ENCODE peak calls at places on chromosomes 1 and 21, in ten cellular contexts. R, P, V, O, J, N, T, U, Y and D are unnamed samples. For H3K9me3, the result is how much of the 10 kb centered on the place peaks cover.

GRCh38 chr1:6965914-6966241 is 180.6 kb downstream of the CAMTA1 start:
- DNase-seq in R (no peak), P (no peak), V (no peak), O (no peak), J (no peak), N (no peak), T (no peak), U (no peak), Y (no peak), D (no peak)

GRCh38 chr21:37469441-37469840 is 102.9 kb downstream of the DYRK1A start:
- DNase-seq in R (no peak), P (no peak), V (no peak), O (no peak), J (no peak), N (no peak), T (no peak), U (no peak), Y (no peak), D (no peak)

GRCh38 chr1:76203132-76203531 is 128.6 kb downstream of the ST6GALNAC3 start:
- DNase-seq in R (no peak), P (no peak), V (no peak), O (no peak), J (no peak), N (no peak), T (no peak), U (no peak), Y (no peak), D (no peak)

GRCh38 chr1:238647877-238648276 is 738.5 kb upstream of the CHRM3 start:
- DNase-seq in R (no peak), P (no peak), V (no peak), O (peak), J (no peak), N (no peak), T (peak), U (no peak), Y (no peak), D (no peak)

GRCh38 chr21:29490016-29490415 is 191.3 kb downstream of the BACH1 start:
- DNase-seq in R (no peak), P (no peak), V (no peak), O (peak), J (no peak), N (no peak), T (no peak), U (no peak), Y (no peak), D (no peak)

GRCh38 chr1:200184196-200184595 is 156.7 kb downstream of the NR5A2 start:
- DNase-seq in R (peak), P (peak), V (peak), O (peak), J (peak), N (no peak), T (no peak), U (no peak), Y (no peak), D (peak)

GRCh38 chr1:87061742-87062156 is 147.3 kb downstream of the HS2ST1 start:
- DNase-seq in R (no peak), P (no peak), V (no peak), O (peak), J (no peak), N (no peak), T (no peak), U (no peak), Y (no peak), D (no peak)

GRCh38 chr1:66300986-66301451 is 232.9 kb upstream of the SGIP1 start:
- DNase-seq in R (no peak), P (no peak), V (no peak), O (no peak), J (no peak), N (peak), T (no peak), U (no peak), Y (peak), D (no peak)

GRCh38 chr1:163147019-163147418 is 55.7 kb downstream of the RGS5 start:
- DNase-seq in R (no peak), P (no peak), V (no peak), O (no peak), J (no peak), N (no peak), T (no peak), U (no peak), Y (no peak), D (no peak)

GRCh38 chr1:206923009-206923960 is 1.5 kb upstream of the FCMR start:
- DNase-seq in R (no peak), P (no peak), V (no peak), O (no peak), J (no peak), N (peak), T (no peak), U (no peak), Y (peak), D (no peak)

GRCh38 chr1:19044975-19045831 is 88.7 kb upstream of the IFFO2 start:
- DNase-seq in R (no peak), P (peak), V (no peak), O (peak), J (no peak), N (peak), T (no peak), U (peak), Y (no peak), D (no peak)

GRCh38 chr1:186030453-186030852 is 296.3 kb downstream of the HMCN1 start:
- DNase-seq in R (no peak), P (no peak), V (no peak), O (no peak), J (no peak), N (no peak), T (no peak), U (no peak), Y (no peak), D (no peak)

GRCh38 chr1:26429741-26430140 is 2.4 kb upstream of the DHDDS start:
- DNase-seq in R (no peak), P (no peak), V (no peak), O (no peak), J (no peak), N (no peak), T (peak), U (no peak), Y (no peak), D (peak)

GRCh38 chr1:113195115-113195845 is 122.3 kb downstream of the LRIG2 start:
- DNase-seq in R (peak), P (no peak), V (no peak), O (no peak), J (no peak), N (no peak), T (no peak), U (no peak), Y (no peak), D (no peak)

GRCh38 chr1:158112994-158113758 is 67.5 kb upstream of the CD1D start:
- DNase-seq in R (peak), P (no peak), V (no peak), O (no peak), J (no peak), N (peak), T (peak), U (no peak), Y (no peak), D (peak)

GRCh38 chr1:30715216-30715615 is 8.2 kb downstream of the MATN1 start:
- DNase-seq in R (peak), P (no peak), V (no peak), O (no peak), J (no peak), N (no peak), T (no peak), U (no peak), Y (peak), D (peak)

GRCh38 chr1:229341811-229342304 is 989 bp downstream of the CCSAP start:
- DNase-seq in R (no peak), P (no peak), V (no peak), O (no peak), J (no peak), N (no peak), T (peak), U (no peak), Y (no peak), D (peak)

GRCh38 chr1:154493276-154493675 is 8.7 kb upstream of the TDRD10 start:
- DNase-seq in R (no peak), P (no peak), V (no peak), O (no peak), J (peak), N (no peak), T (no peak), U (no peak), Y (peak), D (no peak)

GRCh38 chr1:228377664-228378452 is 28.8 kb downstream of the TRIM11 start:
- DNase-seq in R (peak), P (peak), V (no peak), O (no peak), J (no peak), N (peak), T (no peak), U (no peak), Y (no peak), D (no peak)

GRCh38 chr21:39483917-39484316 is 32.1 kb downstream of the SH3BGR start:
- DNase-seq in R (no peak), P (no peak), V (no peak), O (peak), J (no peak), N (no peak), T (no peak), U (no peak), Y (no peak), D (no peak)

GRCh38 chr1:47840338-47840737 is 156.8 kb downstream of the TRABD2B start:
- DNase-seq in R (no peak), P (peak), V (no peak), O (no peak), J (no peak), N (no peak), T (no peak), U (no peak), Y (no peak), D (no peak)

GRCh38 chr1:239550178-239550577 is 163.8 kb downstream of the CHRM3 start:
- DNase-seq in R (no peak), P (no peak), V (no peak), O (no peak), J (no peak), N (no peak), T (no peak), U (no peak), Y (no peak), D (no peak)

GRCh38 chr1:31605908-31606427 is 11.5 kb upstream of the HCRTR1 start:
- DNase-seq in R (no peak), P (no peak), V (no peak), O (peak), J (no peak), N (no peak), T (no peak), U (no peak), Y (no peak), D (no peak)

GRCh38 chr1:153985984-153986761 is at the start of gene RAB13:
- DNase-seq in R (peak), P (peak), V (peak), O (peak), J (peak), N (no peak), T (peak), U (peak), Y (no peak), D (peak)

GRCh38 chr1:184023133-184023532 is 14.4 kb downstream of the COLGALT2 start:
- DNase-seq in R (no peak), P (no peak), V (no peak), O (no peak), J (no peak), N (no peak), T (no peak), U (no peak), Y (no peak), D (no peak)

GRCh38 chr1:15573477-15573876 is 11.4 kb downstream of the AGMAT start:
- DNase-seq in R (no peak), P (no peak), V (no peak), O (peak), J (no peak), N (no peak), T (no peak), U (no peak), Y (no peak), D (no peak)

GRCh38 chr21:24840287-24840686 is 767.0 kb downstream of the MRPL39 start:
- DNase-seq in R (no peak), P (no peak), V (no peak), O (no peak), J (no peak), N (no peak), T (no peak), U (no peak), Y (no peak), D (no peak)
- H3K9me3 ChIP-seq in R (under half), P (under half), V (under half), O (under half), J (under half), N (under half), T (under half), U (under half), Y (under half), D (under half)

GRCh38 chr1:173020138-173020742 is 30.5 kb downstream of the TNFSF18 start:
- DNase-seq in R (no peak), P (no peak), V (no peak), O (no peak), J (no peak), N (no peak), T (no peak), U (no peak), Y (no peak), D (no peak)
- H3K4me3 ChIP-seq in R (no peak), P (no peak), V (no peak), O (no peak), J (no peak), N (no peak), T (no peak), U (no peak), Y (no peak), D (no peak)

GRCh38 chr1:248695451-248696132 is 7.0 kb downstream of the OR14I1 start:
- DNase-seq in R (no peak), P (no peak), V (no peak), O (no peak), J (no peak), N (no peak), T (no peak), U (no peak), Y (no peak), D (no peak)
- H3K9me3 ChIP-seq in R (under half), P (under half), V (under half), O (under half), J (under half), N (under half), T (under half), U (under half), Y (under half), D (under half)

GRCh38 chr1:234535763-234536515 is 57.0 kb upstream of the TARBP1 start:
- DNase-seq in R (peak), P (no peak), V (peak), O (peak), J (peak), N (no peak), T (no peak), U (peak), Y (no peak), D (no peak)
- H3K4me3 ChIP-seq in R (no peak), P (no peak), V (no peak), O (no peak), J (no peak), N (no peak), T (no peak), U (no peak), Y (no peak), D (no peak)

DNA sequence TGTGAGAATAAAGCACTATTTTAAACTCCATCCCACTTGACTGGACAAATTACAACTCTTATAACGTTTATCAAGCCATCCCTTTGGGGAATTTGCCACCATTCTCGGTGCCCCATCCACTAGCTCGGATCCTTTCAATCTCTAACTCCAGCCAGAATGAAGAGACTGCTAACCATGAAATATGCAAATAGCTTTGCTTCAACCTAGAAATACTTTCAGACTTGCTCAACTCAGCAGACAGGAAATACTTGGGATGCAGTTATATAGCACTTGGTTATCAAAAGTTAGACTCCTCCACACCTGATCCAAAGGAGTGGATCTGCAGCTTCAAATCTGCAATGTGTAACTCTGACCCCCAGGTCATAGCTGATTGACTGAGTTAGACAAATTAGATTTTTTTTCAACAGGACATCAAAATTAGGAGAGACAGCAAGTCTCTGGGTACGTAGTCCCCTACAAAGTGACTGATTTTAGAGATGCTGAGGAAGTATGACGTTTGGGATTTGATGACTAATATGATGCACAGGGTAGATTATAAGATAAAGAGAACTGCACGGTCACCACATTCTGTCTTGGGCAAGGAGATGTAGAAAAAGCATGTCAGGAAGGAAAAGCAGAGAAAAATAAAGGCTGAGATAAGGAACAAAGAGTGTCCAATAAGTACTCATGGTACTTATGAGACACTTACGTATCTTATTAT is 496.0 kb downstream of the AGBL4 start:
- DNase-seq in R (no peak), P (no peak), V (no peak), O (peak), J (no peak), N (no peak), T (no peak), U (no peak), Y (no peak), D (no peak)
- H3K9me3 ChIP-seq in R (under half), P (under half), V (under half), O (under half), J (under half), N (under half), T (under half), U (under half), Y (under half), D (under half)

GRCh38 chr1:5427026-5427613 is 565.1 kb downstream of the NPHP4 start:
- DNase-seq in R (no peak), P (no peak), V (no peak), O (no peak), J (no peak), N (no peak), T (no peak), U (no peak), Y (peak), D (no peak)

GRCh38 chr1:5428391-5428790 is 563.8 kb downstream of the NPHP4 start:
- DNase-seq in R (no peak), P (peak), V (no peak), O (no peak), J (no peak), N (no peak), T (no peak), U (no peak), Y (no peak), D (no peak)

GRCh38 chr1:5423109-5423508 is 569.1 kb downstream of the NPHP4 start:
- DNase-seq in R (no peak), P (peak), V (no peak), O (no peak), J (no peak), N (peak), T (no peak), U (no peak), Y (peak), D (no peak)

GRCh38 chr1:5425304-5425703 is 566.9 kb downstream of the NPHP4 start:
- DNase-seq in R (no peak), P (no peak), V (no peak), O (no peak), J (no peak), N (no peak), T (no peak), U (no peak), Y (no peak), D (no peak)

DNA sequence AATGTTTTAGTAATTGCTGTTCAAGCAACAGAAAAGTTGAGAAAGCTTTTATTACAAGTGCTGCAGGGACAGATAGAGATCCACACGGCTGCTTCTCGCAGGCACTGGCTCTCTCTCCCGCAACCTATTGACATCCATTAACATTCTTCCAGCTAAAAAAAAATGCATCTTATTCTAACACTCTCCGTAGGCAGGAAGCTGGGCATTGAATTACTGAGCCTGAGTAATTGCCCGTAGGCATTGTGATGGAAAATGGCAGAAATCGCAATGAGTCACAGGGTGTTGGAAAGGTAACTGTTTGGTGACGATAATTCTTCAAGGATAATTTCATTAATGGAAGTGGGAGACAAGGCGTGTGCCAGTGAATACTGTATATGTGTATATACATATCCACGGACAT is 567.4 kb downstream of the NPHP4 start:
- DNase-seq in R (no peak), P (no peak), V (no peak), O (no peak), J (no peak), N (no peak), T (peak), U (no peak), Y (no peak), D (peak)
- H3K4me3 ChIP-seq in R (no peak), P (no peak), V (no peak), O (no peak), J (no peak), N (no peak), T (no peak), U (no peak), Y (no peak), D (no peak)

DNA sequence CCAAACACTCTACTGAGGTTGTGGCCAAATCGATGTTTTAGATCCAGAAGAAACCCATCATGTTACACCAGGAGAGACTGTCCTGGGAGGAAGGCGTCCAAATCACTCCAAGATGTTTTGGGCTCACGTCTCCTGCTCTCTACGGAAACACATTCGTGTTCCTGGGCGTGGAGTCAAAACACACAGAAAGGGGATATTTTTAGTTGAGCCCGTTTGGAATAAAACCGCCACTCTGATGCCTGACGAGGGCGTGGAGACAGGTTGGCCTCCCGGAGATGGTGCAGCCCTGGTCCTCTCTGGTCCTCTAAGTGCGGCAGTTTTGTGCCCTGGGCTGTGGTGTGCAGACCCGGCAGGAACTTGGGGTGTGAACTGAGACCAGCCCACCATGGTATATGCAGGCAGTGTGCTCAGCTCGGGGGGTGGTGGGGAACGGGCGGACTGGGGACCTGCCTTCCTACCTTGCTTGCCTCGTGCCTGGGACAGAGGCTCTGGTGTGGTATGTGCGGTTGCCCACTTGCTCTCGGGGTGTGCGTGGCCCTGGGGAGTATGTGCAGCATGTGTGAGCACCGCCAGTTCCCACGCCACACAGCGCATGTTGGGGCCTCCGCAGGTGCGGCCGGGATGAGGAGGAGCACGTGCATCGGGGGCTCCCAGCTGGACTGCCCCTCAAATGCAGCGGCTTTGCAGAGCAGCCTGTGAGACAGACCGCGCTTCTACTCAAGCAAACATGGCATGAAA is 93.1 kb upstream of the ACTRT2 start:
- DNase-seq in R (no peak), P (no peak), V (no peak), O (no peak), J (no peak), N (no peak), T (no peak), U (no peak), Y (no peak), D (no peak)
- H3K9me3 ChIP-seq in R (under half), P (under half), V (under half), O (under half), J (under half), N (under half), T (under half), U (under half), Y (under half), D (under half)